ENCODE peak calls at places on chromosomes 2 and 18, in nine cellular contexts. A is fibroblast of mammary gland; K is left ventricle myocardium inferior; J is BJ; N is activated CD8-positive, alpha-beta memory T cell treated with anti-CD3 and anti-CD28 coated beads, Interleukin-2, amount 50 U/mL, for 4 hours; T is activated naive CD4-positive, alpha-beta T cell treated with anti-CD3 and anti-CD28 coated beads, Interleukin-2, amount 50 U/mL, for 16 hours; O is NCI-H2081; P is cardiac fibroblast; Y is astrocyte of the spinal cord. F is an unnamed sample.

GRCh38 chr18:3177902-3178687 is 41.7 kb downstream of the MYOM1 start:
- DNase-seq in A (no peak), K (peak; percentile 38), J (no peak), N (no peak), T (no peak), O (no peak), P (peak; percentile 16), Y (no peak), F (no peak)

GRCh38 chr2:100834221-100834620 is 14.3 kb downstream of the NPAS2 start:
- DNase-seq in A (no peak), K (no peak), J (no peak), N (no peak), T (no peak), O (no peak), P (no peak), Y (no peak), F (no peak)

GRCh38 chr2:176873403-176873802 is 339.2 kb upstream of the HNRNPA3 start:
- DNase-seq in A (peak; percentile 21), K (no peak), J (no peak), N (no peak), T (no peak), O (no peak), P (no peak), Y (peak; percentile 3), F (no peak)

GRCh38 chr2:236626391-236627150 is 56.9 kb downstream of the ACKR3 start:
- DNase-seq in A (no peak), K (no peak), J (no peak), N (no peak), T (no peak), O (no peak), P (no peak), Y (no peak), F (no peak)

GRCh38 chr2:162100579-162100978 is 26.6 kb upstream of the DPP4 start:
- DNase-seq in A (no peak), K (no peak), J (no peak), N (no peak), T (no peak), O (no peak), P (no peak), Y (no peak), F (no peak)

GRCh38 chr2:159879061-159879604 is 81.1 kb upstream of the CD302 start:
- DNase-seq in A (peak; percentile 64), K (no peak), J (peak; percentile 22), N (no peak), T (peak; percentile 13), O (no peak), P (peak; percentile 66), Y (peak; percentile 65), F (no peak)

GRCh38 chr18:44996261-44996660 is 315.6 kb downstream of the SETBP1 start:
- DNase-seq in A (no peak), K (no peak), J (no peak), N (no peak), T (no peak), O (no peak), P (no peak), Y (no peak), F (no peak)

GRCh38 chr2:200962821-200963128 is 685 bp downstream of the ORC2 start:
- DNase-seq in A (no peak), K (no peak), J (no peak), N (no peak), T (no peak), O (no peak), P (no peak), Y (no peak), F (peak; percentile 34)

F was measured in HuH-7.